ENCODE peak calls at places on chromosomes 2 and 18, in four cellular contexts. One of them, this sample, is unnamed. For H3K4me1, the result is how much of the 10 kb centered on the place peaks cover.

GRCh38 chr2:172196768-172197322 is 94.1 kb upstream of the DLX2 start:
- DNase-seq in breast epithelium: peak
- DNase-seq in spleen: peak
- DNase-seq in neural progenitor cell: no peak
- DNase-seq in this sample: no peak

GRCh38 chr2:161981679-161982300 is 92.2 kb downstream of the DPP4 start:
- DNase-seq in neural progenitor cell: no peak
- DNase-seq in spleen: no peak
- DNase-seq in breast epithelium: no peak
- DNase-seq in this sample: no peak

GRCh38 chr2:168801961-168802824 is at the start of gene NOSTRIN:
- DNase-seq in neural progenitor cell: no peak
- DNase-seq in breast epithelium: peak
- DNase-seq in spleen: no peak
- DNase-seq in this sample: peak

GRCh38 chr18:57542801-57543427 is 43.6 kb downstream of the FECH start:
- DNase-seq in neural progenitor cell: no peak
- DNase-seq in spleen: no peak
- DNase-seq in breast epithelium: no peak
- DNase-seq in this sample: peak

GRCh38 chr2:32825291-32825712 is 121.5 kb upstream of the LTBP1 start:
- DNase-seq in spleen: no peak
- DNase-seq in breast epithelium: no peak
- DNase-seq in neural progenitor cell: no peak
- DNase-seq in this sample: no peak

GRCh38 chr2:134217924-134218323 is 35.9 kb upstream of the MGAT5 start:
- DNase-seq in neural progenitor cell: no peak
- DNase-seq in breast epithelium: no peak
- DNase-seq in spleen: no peak
- DNase-seq in this sample: no peak

GRCh38 chr2:15243762-15244161 is 317.4 kb downstream of the NBAS start:
- DNase-seq in spleen: no peak
- DNase-seq in breast epithelium: no peak
- DNase-seq in neural progenitor cell: no peak
- DNase-seq in this sample: peak

GRCh38 chr2:201964631-201965206 is 68.9 kb upstream of the FZD7 start:
- DNase-seq in spleen: no peak
- DNase-seq in neural progenitor cell: no peak
- DNase-seq in breast epithelium: no peak
- DNase-seq in this sample: no peak

GRCh38 chr18:2400701-2401191 is 170.6 kb downstream of the METTL4 start:
- DNase-seq in spleen: no peak
- DNase-seq in neural progenitor cell: no peak
- DNase-seq in breast epithelium: no peak
- DNase-seq in this sample: no peak

GRCh38 chr2:72669121-72669520 is 156.7 kb downstream of the EXOC6B start:
- DNase-seq in neural progenitor cell: no peak
- DNase-seq in breast epithelium: no peak
- DNase-seq in spleen: no peak
- DNase-seq in this sample: peak

GRCh38 chr2:13822365-13822764 is 810.2 kb upstream of the LRATD1 start:
- DNase-seq in breast epithelium: no peak
- DNase-seq in neural progenitor cell: no peak
- DNase-seq in spleen: no peak
- DNase-seq in this sample: no peak

GRCh38 chr2:2045191-2045590 is 285.9 kb downstream of the MYT1L start:
- DNase-seq in breast epithelium: no peak
- DNase-seq in spleen: no peak
- DNase-seq in neural progenitor cell: no peak
- DNase-seq in this sample: no peak
- H3K4me3 ChIP-seq in breast epithelium: no peak
- H3K4me3 ChIP-seq in spleen: no peak
- H3K4me3 ChIP-seq in neural progenitor cell: no peak
- H3K4me3 ChIP-seq in this sample: no peak

GRCh38 chr2:84894131-84894586 is 11.3 kb upstream of the TMSB10 start:
- DNase-seq in spleen: no peak
- DNase-seq in breast epithelium: no peak
- DNase-seq in neural progenitor cell: peak
- DNase-seq in this sample: no peak
- H3K4me1 ChIP-seq in spleen: half or more
- H3K4me1 ChIP-seq in breast epithelium: under half
- H3K4me1 ChIP-seq in neural progenitor cell: under half
- H3K4me1 ChIP-seq in this sample: half or more

DNA sequence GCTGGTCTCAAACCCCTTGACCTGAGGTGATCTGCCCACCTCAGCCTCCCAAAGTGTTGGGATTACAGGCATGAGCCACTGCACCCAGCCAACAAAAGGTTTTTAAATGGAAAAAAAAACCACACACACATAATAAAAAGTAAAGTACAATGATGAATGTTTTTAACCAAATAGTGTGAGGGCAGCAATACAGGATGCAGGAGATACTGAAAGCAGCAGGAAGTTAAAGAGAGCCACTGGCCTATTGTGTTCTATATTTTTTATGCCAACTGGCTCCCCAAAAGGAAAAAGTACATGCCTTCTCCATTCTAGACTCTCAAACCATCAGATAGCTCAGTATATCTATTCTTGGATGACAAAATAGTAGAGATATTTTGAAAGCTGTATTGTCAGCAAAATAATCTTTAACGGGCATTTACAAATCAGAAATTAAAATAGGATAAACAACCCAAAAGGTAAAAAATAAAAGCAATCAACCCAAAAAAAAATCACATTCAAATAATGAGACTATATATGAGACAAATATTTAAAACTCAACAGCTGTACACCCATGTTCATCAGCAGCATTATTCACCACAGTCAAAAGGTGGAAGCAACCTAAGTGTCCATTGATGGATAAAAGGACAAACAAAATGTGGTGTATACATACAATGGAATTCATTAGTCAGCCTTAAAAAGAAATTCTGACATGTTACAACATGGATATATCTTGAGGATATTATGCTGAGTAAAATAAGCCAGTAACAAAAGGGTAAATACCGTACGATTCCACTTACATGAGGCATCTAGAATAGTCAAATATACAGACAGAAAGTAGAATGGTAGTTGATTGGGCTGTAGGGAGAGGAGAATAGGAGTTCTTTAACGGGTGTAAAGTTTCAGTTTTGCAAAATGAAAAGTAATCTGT is 26.2 kb downstream of the GPATCH11 start:
- DNase-seq in neural progenitor cell: no peak
- DNase-seq in breast epithelium: no peak
- DNase-seq in spleen: no peak
- DNase-seq in this sample: no peak
- H3K4me3 ChIP-seq in neural progenitor cell: no peak
- H3K4me3 ChIP-seq in breast epithelium: no peak
- H3K4me3 ChIP-seq in spleen: no peak
- H3K4me3 ChIP-seq in this sample: no peak

GRCh38 chr2:109306190-109306589 is 177.2 kb downstream of the SH3RF3 start:
- DNase-seq in spleen: no peak
- DNase-seq in breast epithelium: no peak
- DNase-seq in neural progenitor cell: no peak
- DNase-seq in this sample: no peak
- H3K4me1 ChIP-seq in spleen: under half
- H3K4me1 ChIP-seq in breast epithelium: under half
- H3K4me1 ChIP-seq in neural progenitor cell: under half
- H3K4me1 ChIP-seq in this sample: under half

GRCh38 chr2:200786826-200787225 is 24.9 kb upstream of the BZW1 start:
- DNase-seq in spleen: no peak
- DNase-seq in breast epithelium: no peak
- DNase-seq in neural progenitor cell: no peak
- DNase-seq in this sample: peak

GRCh38 chr2:200784215-200784614 is 27.5 kb upstream of the BZW1 start:
- DNase-seq in breast epithelium: no peak
- DNase-seq in neural progenitor cell: no peak
- DNase-seq in spleen: no peak
- DNase-seq in this sample: no peak

GRCh38 chr2:200787351-200788128 is 24.2 kb upstream of the BZW1 start:
- DNase-seq in spleen: no peak
- DNase-seq in neural progenitor cell: no peak
- DNase-seq in breast epithelium: no peak
- DNase-seq in this sample: peak

GRCh38 chr2:200788129-200788718 is 23.5 kb upstream of the BZW1 start:
- DNase-seq in spleen: no peak
- DNase-seq in breast epithelium: no peak
- DNase-seq in neural progenitor cell: no peak
- DNase-seq in this sample: peak

GRCh38 chr2:200786423-200786822 is 25.3 kb upstream of the BZW1 start:
- DNase-seq in neural progenitor cell: no peak
- DNase-seq in breast epithelium: no peak
- DNase-seq in spleen: no peak
- DNase-seq in this sample: peak
- H3K4me3 ChIP-seq in neural progenitor cell: no peak
- H3K4me3 ChIP-seq in breast epithelium: no peak
- H3K4me3 ChIP-seq in spleen: no peak
- H3K4me3 ChIP-seq in this sample: peak

GRCh38 chr2:217853301-217853881 is 149.4 kb downstream of the TNS1 start:
- DNase-seq in spleen: peak
- DNase-seq in breast epithelium: no peak
- DNase-seq in neural progenitor cell: peak
- DNase-seq in this sample: peak
- H3K4me1 ChIP-seq in spleen: half or more
- H3K4me1 ChIP-seq in breast epithelium: under half
- H3K4me1 ChIP-seq in neural progenitor cell: under half
- H3K4me1 ChIP-seq in this sample: half or more

GRCh38 chr18:63178526-63178880 is 141.1 kb downstream of the BCL2 start:
- DNase-seq in neural progenitor cell: peak
- DNase-seq in spleen: peak
- DNase-seq in breast epithelium: peak
- DNase-seq in this sample: peak
- H3K4me3 ChIP-seq in neural progenitor cell: no peak
- H3K4me3 ChIP-seq in spleen: no peak
- H3K4me3 ChIP-seq in breast epithelium: peak
- H3K4me3 ChIP-seq in this sample: peak

GRCh38 chr2:127115471-127116199 is 8.7 kb upstream of the BIN1 start:
- DNase-seq in neural progenitor cell: no peak
- DNase-seq in spleen: peak
- DNase-seq in breast epithelium: peak
- DNase-seq in this sample: no peak
- H3K4me1 ChIP-seq in neural progenitor cell: under half
- H3K4me1 ChIP-seq in spleen: under half
- H3K4me1 ChIP-seq in breast epithelium: under half
- H3K4me1 ChIP-seq in this sample: under half

GRCh38 chr18:25134858-25135257 is 217.1 kb downstream of the ZNF521 start:
- DNase-seq in spleen: no peak
- DNase-seq in neural progenitor cell: no peak
- DNase-seq in breast epithelium: no peak
- DNase-seq in this sample: no peak
- H3K4me3 ChIP-seq in spleen: no peak
- H3K4me3 ChIP-seq in neural progenitor cell: no peak
- H3K4me3 ChIP-seq in breast epithelium: no peak
- H3K4me3 ChIP-seq in this sample: no peak